ENCODE peak calls at places on chromosomes 2 and 18, in five cellular contexts. One of them, this sample, is unnamed.

GRCh38 chr2:11930211-11930761 is 183.9 kb downstream of the LPIN1 start:
- DNase-seq in fibroblast of lung: no peak
- DNase-seq in mammary epithelial cell: no peak
- DNase-seq in OCI-LY7: no peak
- DNase-seq in GM23248: no peak
- DNase-seq in this sample: peak; percentile 41

GRCh38 chr2:11539317-11540147 is 5.7 kb downstream of the GREB1 start:
- DNase-seq in fibroblast of lung: no peak
- DNase-seq in mammary epithelial cell: peak; percentile 22
- DNase-seq in OCI-LY7: no peak
- DNase-seq in GM23248: no peak
- DNase-seq in this sample: no peak

GRCh38 chr2:86357392-86357963 is 20.1 kb upstream of the REEP1 start:
- DNase-seq in fibroblast of lung: no peak
- DNase-seq in mammary epithelial cell: no peak
- DNase-seq in OCI-LY7: no peak
- DNase-seq in GM23248: no peak
- DNase-seq in this sample: no peak

GRCh38 chr2:46230115-46230571 is 67.1 kb upstream of the EPAS1 start:
- DNase-seq in fibroblast of lung: peak; percentile 11
- DNase-seq in mammary epithelial cell: peak; percentile 49
- DNase-seq in OCI-LY7: no peak
- DNase-seq in GM23248: no peak
- DNase-seq in this sample: no peak

GRCh38 chr18:13726972-13727331 is 479 bp downstream of the RNMT start:
- DNase-seq in fibroblast of lung: peak; percentile 61
- DNase-seq in mammary epithelial cell: peak; percentile 62
- DNase-seq in OCI-LY7: peak; percentile 26
- DNase-seq in GM23248: peak; percentile 83
- DNase-seq in this sample: no peak

GRCh38 chr2:152056418-152056817 is 42.4 kb downstream of the CACNB4 start:
- DNase-seq in fibroblast of lung: peak; percentile 10
- DNase-seq in mammary epithelial cell: no peak
- DNase-seq in OCI-LY7: no peak
- DNase-seq in GM23248: no peak
- DNase-seq in this sample: no peak

GRCh38 chr18:79809482-79810192 is 11.9 kb downstream of the KCNG2 start:
- DNase-seq in fibroblast of lung: no peak
- DNase-seq in mammary epithelial cell: no peak
- DNase-seq in OCI-LY7: no peak
- DNase-seq in GM23248: no peak
- DNase-seq in this sample: no peak

GRCh38 chr2:222939208-222939846 is 78.5 kb downstream of the ACSL3 start:
- DNase-seq in fibroblast of lung: peak; percentile 49
- DNase-seq in mammary epithelial cell: peak; percentile 62
- DNase-seq in OCI-LY7: peak; percentile 73
- DNase-seq in GM23248: peak; percentile 67
- DNase-seq in this sample: peak; percentile 75

GRCh38 chr2:188235364-188235763 is 56.3 kb upstream of the GULP1 start:
- DNase-seq in fibroblast of lung: peak; percentile 15
- DNase-seq in mammary epithelial cell: peak; percentile 3
- DNase-seq in OCI-LY7: no peak
- DNase-seq in GM23248: no peak
- DNase-seq in this sample: no peak

GRCh38 chr2:229725716-229726346 is 11.5 kb upstream of the DNER start:
- DNase-seq in fibroblast of lung: peak; percentile 86
- DNase-seq in mammary epithelial cell: no peak
- DNase-seq in OCI-LY7: no peak
- DNase-seq in GM23248: peak; percentile 81
- DNase-seq in this sample: no peak

GRCh38 chr2:72924353-72925240 is 7.3 kb downstream of the EMX1 start:
- DNase-seq in fibroblast of lung: no peak
- DNase-seq in mammary epithelial cell: no peak
- DNase-seq in OCI-LY7: no peak
- DNase-seq in GM23248: peak; percentile 37
- DNase-seq in this sample: no peak

GRCh38 chr2:32990556-32990955 is 43.8 kb downstream of the LTBP1 start:
- DNase-seq in fibroblast of lung: no peak
- DNase-seq in mammary epithelial cell: peak; percentile 69
- DNase-seq in OCI-LY7: no peak
- DNase-seq in GM23248: no peak
- DNase-seq in this sample: no peak

GRCh38 chr2:219531639-219532377 is 11.8 kb downstream of the CHPF start:
- DNase-seq in fibroblast of lung: no peak
- DNase-seq in mammary epithelial cell: no peak
- DNase-seq in OCI-LY7: no peak
- DNase-seq in GM23248: no peak
- DNase-seq in this sample: no peak

GRCh38 chr2:210252699-210253606 is 27.7 kb upstream of the ACADL start:
- DNase-seq in fibroblast of lung: no peak
- DNase-seq in mammary epithelial cell: no peak
- DNase-seq in OCI-LY7: no peak
- DNase-seq in GM23248: no peak
- DNase-seq in this sample: no peak

GRCh38 chr2:199430219-199430618 is 27.5 kb downstream of the SATB2 start:
- DNase-seq in fibroblast of lung: no peak
- DNase-seq in mammary epithelial cell: no peak
- DNase-seq in OCI-LY7: no peak
- DNase-seq in GM23248: no peak
- DNase-seq in this sample: no peak

GRCh38 chr2:48400553-48401179 is 129.3 kb upstream of the STON1 start:
- DNase-seq in fibroblast of lung: no peak
- DNase-seq in mammary epithelial cell: no peak
- DNase-seq in OCI-LY7: no peak
- DNase-seq in GM23248: no peak
- DNase-seq in this sample: no peak

GRCh38 chr2:15975676-15976075 is 35.3 kb downstream of the MYCN start:
- DNase-seq in fibroblast of lung: no peak
- DNase-seq in mammary epithelial cell: peak; percentile 84
- DNase-seq in OCI-LY7: no peak
- DNase-seq in GM23248: no peak
- DNase-seq in this sample: no peak

GRCh38 chr2:200966770-200967169 is 3.3 kb upstream of the ORC2 start:
- DNase-seq in fibroblast of lung: peak; percentile 72
- DNase-seq in mammary epithelial cell: peak; percentile 80
- DNase-seq in OCI-LY7: no peak
- DNase-seq in GM23248: peak; percentile 83
- DNase-seq in this sample: peak; percentile 59

GRCh38 chr18:48098538-48098937 is 168.1 kb upstream of the SMAD2 start:
- DNase-seq in fibroblast of lung: no peak
- DNase-seq in mammary epithelial cell: no peak
- DNase-seq in OCI-LY7: no peak
- DNase-seq in GM23248: no peak
- DNase-seq in this sample: no peak

GRCh38 chr2:43531251-43531650 is 64.6 kb downstream of the THADA start:
- DNase-seq in fibroblast of lung: no peak
- DNase-seq in mammary epithelial cell: no peak
- DNase-seq in OCI-LY7: no peak
- DNase-seq in GM23248: no peak
- DNase-seq in this sample: no peak

GRCh38 chr2:59532808-59533207 is 1020.6 kb downstream of the BCL11A start:
- DNase-seq in fibroblast of lung: no peak
- DNase-seq in mammary epithelial cell: no peak
- DNase-seq in OCI-LY7: no peak
- DNase-seq in GM23248: no peak
- DNase-seq in this sample: no peak

GRCh38 chr2:47872941-47873340 is 33.4 kb downstream of the FBXO11 start:
- DNase-seq in fibroblast of lung: no peak
- DNase-seq in mammary epithelial cell: no peak
- DNase-seq in OCI-LY7: no peak
- DNase-seq in GM23248: no peak
- DNase-seq in this sample: no peak

GRCh38 chr2:42971947-42972736 is 179.8 kb upstream of the HAAO start:
- DNase-seq in fibroblast of lung: peak; percentile 45
- DNase-seq in mammary epithelial cell: peak; percentile 79
- DNase-seq in OCI-LY7: no peak
- DNase-seq in GM23248: peak; percentile 45
- DNase-seq in this sample: no peak

GRCh38 chr18:45774065-45774521 is 50.1 kb downstream of the SLC14A1 start:
- DNase-seq in fibroblast of lung: peak; percentile 72
- DNase-seq in mammary epithelial cell: peak; percentile 97
- DNase-seq in OCI-LY7: no peak
- DNase-seq in GM23248: peak; percentile 54
- DNase-seq in this sample: no peak

GRCh38 chr2:24825883-24826800 is 32.9 kb downstream of the CENPO start:
- DNase-seq in fibroblast of lung: peak; percentile 15
- DNase-seq in mammary epithelial cell: no peak
- DNase-seq in OCI-LY7: peak; percentile 25
- DNase-seq in GM23248: no peak
- DNase-seq in this sample: peak; percentile 54

GRCh38 chr18:66603941-66604627 is at the start of gene CDH19:
- DNase-seq in fibroblast of lung: no peak
- DNase-seq in mammary epithelial cell: no peak
- DNase-seq in OCI-LY7: no peak
- DNase-seq in GM23248: no peak
- DNase-seq in this sample: no peak

GRCh38 chr2:102553601-102554000 is 65.8 kb upstream of the SLC9A2 start:
- DNase-seq in fibroblast of lung: no peak
- DNase-seq in mammary epithelial cell: peak; percentile 19
- DNase-seq in OCI-LY7: no peak
- DNase-seq in GM23248: no peak
- DNase-seq in this sample: no peak

GRCh38 chr2:200258881-200259576 is 47.5 kb upstream of the SPATS2L start:
- DNase-seq in fibroblast of lung: no peak
- DNase-seq in mammary epithelial cell: peak; percentile 85
- DNase-seq in OCI-LY7: no peak
- DNase-seq in GM23248: no peak
- DNase-seq in this sample: no peak

GRCh38 chr2:240220371-240220770 is 79.9 kb upstream of the OTOS start:
- DNase-seq in fibroblast of lung: peak; percentile 78
- DNase-seq in mammary epithelial cell: peak; percentile 57
- DNase-seq in OCI-LY7: no peak
- DNase-seq in GM23248: peak; percentile 61
- DNase-seq in this sample: no peak

DNA sequence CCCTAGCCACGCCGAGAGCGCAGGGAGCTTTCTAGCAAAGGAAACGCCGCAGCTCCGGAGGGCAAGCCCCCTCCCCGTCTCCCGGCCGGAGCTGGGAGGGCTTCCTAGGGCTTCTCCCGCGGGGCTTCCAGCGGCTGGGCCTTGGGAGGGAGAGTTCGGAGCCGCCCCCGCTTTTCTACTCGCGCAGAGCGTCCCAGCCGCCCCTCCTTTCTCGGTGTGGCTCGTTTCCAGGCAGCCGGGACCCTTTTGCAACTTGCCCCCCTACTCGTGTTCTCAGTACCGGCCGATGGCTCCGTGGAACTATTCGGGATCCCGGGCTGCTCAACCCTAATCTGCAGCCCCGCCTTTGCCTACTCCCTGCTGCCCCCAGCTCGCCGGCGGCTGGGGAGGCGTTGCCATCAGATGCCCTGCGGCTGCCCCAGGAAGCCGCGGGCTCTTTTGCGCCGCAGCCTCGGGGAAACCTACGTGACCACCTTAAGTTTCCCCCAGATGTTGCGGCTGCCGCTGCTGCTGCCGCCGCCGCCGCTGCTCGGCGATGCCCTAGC is 1.5 kb upstream of the NR4A2 start:
- DNase-seq in fibroblast of lung: peak; percentile 61
- DNase-seq in mammary epithelial cell: no peak
- DNase-seq in OCI-LY7: peak; percentile 63
- DNase-seq in GM23248: peak; percentile 89
- DNase-seq in this sample: peak; percentile 75
- H2AFZ ChIP-seq in fibroblast of lung: peak overlapping the region; percentile 21
- H2AFZ ChIP-seq in mammary epithelial cell: peak overlapping the region; percentile 90
- H2AFZ ChIP-seq in OCI-LY7: peak overlapping the region; percentile 49
- H2AFZ ChIP-seq in GM23248: peak overlapping the region; percentile 84
- H2AFZ ChIP-seq in this sample: peak overlapping the region; percentile 85

GRCh38 chr2:20595439-20596192 is 55.3 kb downstream of the HS1BP3 start:
- DNase-seq in fibroblast of lung: peak; percentile 86
- DNase-seq in mammary epithelial cell: peak; percentile 51
- DNase-seq in OCI-LY7: peak; percentile 82
- DNase-seq in GM23248: no peak
- DNase-seq in this sample: peak; percentile 65
- H2AFZ ChIP-seq in fibroblast of lung: peak overlapping the region; percentile 9
- H2AFZ ChIP-seq in mammary epithelial cell: no peak overlapping the region
- H2AFZ ChIP-seq in OCI-LY7: peak overlapping the region; percentile 44
- H2AFZ ChIP-seq in GM23248: no peak overlapping the region
- H2AFZ ChIP-seq in this sample: no peak overlapping the region

GRCh38 chr2:218286570-218287459 is 5.5 kb downstream of the TMBIM1 start:
- DNase-seq in fibroblast of lung: peak; percentile 97
- DNase-seq in mammary epithelial cell: peak; percentile 98
- DNase-seq in OCI-LY7: peak; percentile 78
- DNase-seq in GM23248: peak; percentile 98
- DNase-seq in this sample: peak; percentile 93
- H2AFZ ChIP-seq in fibroblast of lung: peak overlapping the region; percentile 43
- H2AFZ ChIP-seq in mammary epithelial cell: peak overlapping the region; percentile 22
- H2AFZ ChIP-seq in OCI-LY7: no peak overlapping the region
- H2AFZ ChIP-seq in GM23248: peak overlapping the region; percentile 18
- H2AFZ ChIP-seq in this sample: no peak overlapping the region

DNA sequence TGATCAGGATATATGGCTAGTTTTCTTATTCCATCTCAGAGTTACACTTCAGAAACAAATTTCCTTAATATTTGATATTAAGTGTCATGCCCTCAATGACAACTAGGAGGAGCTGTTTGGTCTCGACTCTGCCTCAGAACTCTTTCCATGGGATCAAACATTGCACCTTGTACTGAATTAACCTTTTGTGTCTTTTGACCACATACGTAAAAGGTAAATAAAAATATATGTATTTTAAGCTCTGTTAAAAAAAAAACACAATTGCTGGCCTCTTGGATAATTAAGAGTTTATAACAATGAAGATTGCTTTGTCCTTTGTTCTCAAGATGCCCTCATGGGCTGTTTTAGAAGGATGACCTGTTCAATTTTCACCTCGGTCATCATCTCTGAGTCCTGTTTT is 18.7 kb upstream of the FN1 start:
- DNase-seq in fibroblast of lung: peak; percentile 27
- DNase-seq in mammary epithelial cell: peak; percentile 43
- DNase-seq in OCI-LY7: peak; percentile 33
- DNase-seq in GM23248: peak; percentile 55
- DNase-seq in this sample: peak; percentile 73
- H2AFZ ChIP-seq in fibroblast of lung: no peak overlapping the region
- H2AFZ ChIP-seq in mammary epithelial cell: no peak overlapping the region
- H2AFZ ChIP-seq in OCI-LY7: no peak overlapping the region
- H2AFZ ChIP-seq in GM23248: peak overlapping the region; percentile 4
- H2AFZ ChIP-seq in this sample: no peak overlapping the region

DNA sequence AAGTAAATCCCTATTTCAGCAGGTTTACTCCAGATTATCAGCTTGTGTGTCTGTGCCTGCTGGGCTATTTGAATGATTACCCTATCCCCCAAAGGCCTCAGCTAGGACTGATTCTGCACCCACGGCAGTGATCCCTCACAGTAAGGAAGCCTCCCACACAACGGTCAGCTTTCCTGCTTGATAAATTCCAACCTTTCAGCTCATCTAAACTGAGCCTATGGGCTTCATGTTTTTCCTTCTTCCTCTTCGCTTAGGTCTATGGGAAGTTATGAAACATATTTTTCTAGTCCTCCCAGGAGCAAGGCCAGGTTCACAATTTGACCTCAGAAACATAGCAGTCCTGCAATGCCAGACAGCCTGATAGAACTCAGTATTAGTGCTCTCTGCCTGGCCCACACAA is 171.0 kb downstream of the ZNF521 start:
- DNase-seq in fibroblast of lung: no peak
- DNase-seq in mammary epithelial cell: no peak
- DNase-seq in OCI-LY7: no peak
- DNase-seq in GM23248: no peak
- DNase-seq in this sample: no peak
- H2AFZ ChIP-seq in fibroblast of lung: no peak overlapping the region
- H2AFZ ChIP-seq in mammary epithelial cell: no peak overlapping the region
- H2AFZ ChIP-seq in OCI-LY7: no peak overlapping the region
- H2AFZ ChIP-seq in GM23248: no peak overlapping the region
- H2AFZ ChIP-seq in this sample: no peak overlapping the region

GRCh38 chr2:38620282-38620977 is 17.7 kb upstream of the HNRNPLL start:
- DNase-seq in fibroblast of lung: peak; percentile 68
- DNase-seq in mammary epithelial cell: no peak
- DNase-seq in OCI-LY7: no peak
- DNase-seq in GM23248: peak; percentile 20
- DNase-seq in this sample: peak; percentile 74
- H2AFZ ChIP-seq in fibroblast of lung: no peak overlapping the region
- H2AFZ ChIP-seq in mammary epithelial cell: peak overlapping the region; percentile 68
- H2AFZ ChIP-seq in OCI-LY7: no peak overlapping the region
- H2AFZ ChIP-seq in GM23248: peak overlapping the region; percentile 41
- H2AFZ ChIP-seq in this sample: no peak overlapping the region